ENCODE peak calls at places on chromosomes 4 and X, in six cellular contexts. B, H, V, J, C and W are unnamed samples.

GRCh38 chr4:44916406-44916805 is 190.1 kb upstream of the GNPDA2 start:
- DNase-seq in B (no peak), H (no peak), V (no peak), C (no peak), J (peak; percentile 59), W (peak; percentile 63)

GRCh38 chr4:10529256-10529890 is 72.1 kb upstream of the ZNF518B start:
- DNase-seq in H (peak; percentile 10), B (no peak), C (peak; percentile 60), V (no peak), J (peak; percentile 72), W (peak; percentile 70)

GRCh38 chr4:41160856-41161255 is 53.5 kb downstream of the APBB2 start:
- DNase-seq in B (no peak), C (peak; percentile 74), H (no peak), V (no peak), J (no peak), W (no peak)

GRCh38 chrX:130028196-130028595 is 45.8 kb downstream of the BCORL1 start:
- DNase-seq in C (peak; percentile 3), H (peak; percentile 35), B (peak; percentile 15), J (peak; percentile 60), V (peak; percentile 46), W (peak; percentile 45)

GRCh38 chrX:67544871-67545771 is 1.3 kb downstream of the AR start:
- DNase-seq in V (no peak), B (no peak), H (peak; percentile 44), C (no peak), J (peak; percentile 41), W (peak; percentile 27)

GRCh38 chrX:421646-422325 is 35.1 kb upstream of the PPP2R3B start:
- DNase-seq in B (no peak), J (no peak), C (no peak), H (no peak), V (no peak), W (no peak)

GRCh38 chr4:15832523-15833451 is 54.7 kb downstream of the CD38 start:
- DNase-seq in V (no peak), J (no peak), H (no peak), C (no peak), B (no peak), W (no peak)

GRCh38 chr4:10013722-10014121 is 7.6 kb downstream of the SLC2A9 start:
- DNase-seq in J (peak; percentile 37), H (peak; percentile 70), B (no peak), V (peak; percentile 63), C (peak; percentile 18), W (peak; percentile 59)

GRCh38 chr4:8079031-8079885 is 79.4 kb downstream of the ABLIM2 start:
- DNase-seq in J (peak; percentile 53), H (peak; percentile 48), C (no peak), V (no peak), B (no peak), W (no peak)

GRCh38 chrX:70769659-70770232 is 138.8 kb downstream of the TEX11 start:
- DNase-seq in C (no peak), J (peak; percentile 14), H (no peak), B (no peak), V (peak; percentile 20), W (peak; percentile 16)
- TF ChIP-seq CTCF in C (peak; percentile 37), J (peak; percentile 29), H (peak; percentile 52), B (no peak), V (no peak), W (peak; percentile 47)

DNA sequence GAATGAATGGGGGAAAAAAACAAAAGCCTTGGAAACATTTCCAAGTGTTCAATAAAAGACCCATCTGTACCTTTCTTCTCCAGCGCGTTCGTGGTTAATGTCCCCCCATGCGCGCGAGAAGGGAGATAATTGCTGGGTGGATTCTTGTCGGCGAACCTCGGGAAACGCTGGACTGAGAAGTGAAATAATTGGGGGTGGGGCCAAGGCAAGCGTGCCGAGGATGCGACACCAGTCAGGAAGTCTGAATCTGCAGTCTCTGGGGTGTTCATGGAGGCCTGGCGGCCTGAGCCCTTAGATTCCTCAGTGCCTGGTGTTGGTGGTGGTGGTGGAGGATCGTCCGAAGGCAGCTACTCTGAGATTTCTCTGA is 5.3 kb upstream of the ARX start:
- DNase-seq in H (no peak), C (no peak), V (no peak), J (no peak), B (no peak), W (no peak)
- TF ChIP-seq CTCF in H (no peak), C (no peak), V (no peak), J (no peak), B (no peak), W (no peak)

DNA sequence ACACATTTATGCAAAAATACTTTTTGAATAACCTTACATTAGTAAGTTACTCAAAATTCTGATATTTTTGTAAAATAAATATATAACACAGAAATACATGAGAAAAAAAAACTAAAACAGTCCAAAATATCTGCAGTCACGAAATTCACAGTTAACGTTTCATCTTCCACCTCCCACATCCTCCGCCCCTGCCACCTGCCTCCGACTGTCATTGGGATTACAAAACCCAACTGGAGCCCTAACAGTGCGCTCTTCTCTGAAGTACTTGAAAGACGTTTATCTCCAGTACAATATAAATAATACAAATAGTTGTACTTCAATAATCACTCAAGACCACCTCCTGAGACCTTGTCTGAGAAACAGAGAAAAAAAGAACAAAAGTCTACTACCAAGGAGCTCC is 280.7 kb downstream of the PPP3CA start:
- DNase-seq in J (no peak), C (no peak), H (no peak), V (no peak), B (no peak), W (no peak)
- TF ChIP-seq CTCF in J (no peak), C (no peak), H (no peak), V (no peak), B (no peak), W (no peak)

GRCh38 chr4:76178296-76178695 is 30.1 kb upstream of the NUP54 start:
- DNase-seq in H (no peak), J (peak; percentile 52), C (no peak), V (no peak), B (no peak), W (no peak)

GRCh38 chr4:76175336-76175735 is 27.1 kb upstream of the NUP54 start:
- DNase-seq in B (no peak), H (no peak), V (no peak), C (no peak), J (no peak), W (no peak)

GRCh38 chr4:76179398-76180318 is 31.5 kb upstream of the NUP54 start:
- DNase-seq in B (peak; percentile 78), V (peak; percentile 72), H (peak; percentile 92), J (peak; percentile 90), C (peak; percentile 60), W (peak; percentile 87)

GRCh38 chr4:76174216-76174615 is 26.0 kb upstream of the NUP54 start:
- DNase-seq in C (no peak), V (no peak), J (no peak), B (no peak), H (no peak), W (no peak)

DNA sequence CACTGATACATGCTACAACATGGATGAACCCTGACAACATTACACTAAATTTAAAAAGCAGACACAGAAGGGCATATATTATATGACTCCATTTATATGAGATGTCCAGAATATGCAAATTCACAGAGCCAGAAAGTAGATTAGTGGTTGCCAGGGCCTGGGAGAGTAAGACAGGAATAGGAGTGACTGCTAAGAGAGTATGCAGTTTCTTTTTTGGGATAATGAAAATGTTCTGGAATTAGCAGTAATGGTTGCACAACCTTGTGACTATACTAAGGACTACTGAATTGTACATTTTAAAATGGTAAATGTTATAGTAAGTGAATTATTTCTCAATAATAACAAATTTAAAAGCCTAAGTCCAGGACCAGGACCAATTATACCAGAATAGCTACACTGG is 29.5 kb upstream of the NUP54 start:
- DNase-seq in H (no peak), J (peak; percentile 25), B (no peak), V (no peak), C (no peak), W (no peak)
- TF ChIP-seq CTCF in H (no peak), J (no peak), B (no peak), V (no peak), C (no peak), W (no peak)

DNA sequence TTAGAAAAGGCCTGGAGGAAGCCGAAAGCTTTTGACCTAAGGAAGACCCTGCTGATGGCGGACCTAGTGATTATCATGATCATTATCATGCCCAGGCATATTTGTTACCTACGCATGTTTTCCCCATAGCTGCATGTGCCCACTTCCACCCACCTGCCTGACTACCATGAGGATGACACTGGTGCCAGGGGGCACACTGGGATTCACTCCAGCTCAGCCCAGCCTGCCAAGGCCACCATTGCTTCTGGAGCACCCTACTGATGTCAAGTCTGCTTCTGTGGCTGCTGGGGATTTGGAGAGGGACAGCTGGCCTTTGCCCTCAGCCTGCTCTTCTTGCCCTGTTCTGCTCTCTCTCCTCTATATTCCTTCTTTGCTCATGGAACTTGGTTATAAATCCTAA is 124.7 kb upstream of the NALF2 start:
- DNase-seq in J (no peak), H (no peak), B (no peak), C (no peak), V (no peak), W (no peak)
- TF ChIP-seq CTCF in J (no peak), H (no peak), B (no peak), C (no peak), V (no peak), W (no peak)